ENCODE peak calls at places on chromosomes 1 and 21, in nine cellular contexts. J is cardiac muscle cell; M is M059J; X is nucleus accumbens; E is A549; O is sciatic nerve; H is stimulated activated CD4-positive, alpha-beta T cell treated with anti-CD3 and anti-CD28 coated beads, Interleukin-4, amount 100 ng/mL, for 4 hours; D is Calu3; A is NT2/D1. V is an unnamed sample.

GRCh38 chr21:36966846-36967657 is 583 bp upstream of the HLCS start:
- DNase-seq in J (no peak), M (peak; percentile 24), X (no peak), E (no peak), O (peak; percentile 63), H (no peak), D (no peak), A (no peak), V (no peak)

GRCh38 chr1:198873696-198874230 is 234.9 kb downstream of the PTPRC start:
- DNase-seq in J (no peak), M (no peak), X (no peak), E (no peak), O (no peak), H (no peak), D (no peak), A (no peak), V (no peak)

GRCh38 chr1:79040424-79041089 is 34.0 kb upstream of the ADGRL4 start:
- DNase-seq in J (no peak), M (no peak), X (no peak), E (no peak), O (no peak), H (no peak), D (no peak), A (no peak), V (no peak)

GRCh38 chr1:184315254-184315653 is 71.6 kb upstream of the C1orf21 start:
- DNase-seq in J (no peak), M (no peak), X (no peak), E (no peak), O (no peak), H (no peak), D (no peak), A (no peak), V (no peak)

GRCh38 chr1:204650911-204651570 is 34.5 kb downstream of the LRRN2 start:
- DNase-seq in J (no peak), M (no peak), X (no peak), E (no peak), O (no peak), H (no peak), D (no peak), A (no peak), V (no peak)

GRCh38 chr1:30036229-30036547 is 687.2 kb downstream of the MATN1 start:
- DNase-seq in J (no peak), M (no peak), X (no peak), E (no peak), O (no peak), H (no peak), D (no peak), A (no peak), V (no peak)

GRCh38 chr1:46413596-46413985 is 19.5 kb downstream of the FAAH start:
- DNase-seq in J (peak; percentile 13), M (peak; percentile 20), X (no peak), E (no peak), O (no peak), H (no peak), D (peak; percentile 22), A (peak; percentile 35), V (peak; percentile 62)

GRCh38 chr1:181133441-181133951 is 45.0 kb downstream of the IER5 start:
- DNase-seq in J (no peak), M (no peak), X (no peak), E (no peak), O (no peak), H (no peak), D (no peak), A (no peak), V (no peak)

GRCh38 chr1:3907621-3908165 is 7.6 kb upstream of the C1orf174 start:
- DNase-seq in J (no peak), M (no peak), X (no peak), E (no peak), O (no peak), H (no peak), D (no peak), A (no peak), V (no peak)

GRCh38 chr21:31766895-31767294 is 35.0 kb upstream of the SCAF4 start:
- DNase-seq in J (no peak), M (no peak), X (no peak), E (no peak), O (no peak), H (no peak), D (no peak), A (no peak), V (no peak)

GRCh38 chr1:236124965-236125364 is 17.4 kb upstream of the GPR137B start:
- DNase-seq in J (no peak), M (no peak), X (no peak), E (peak; percentile 35), O (no peak), H (no peak), D (no peak), A (no peak), V (peak; percentile 62)

GRCh38 chr1:147545133-147545532 is 3.8 kb downstream of the BCL9 start:
- DNase-seq in J (no peak), M (peak; percentile 95), X (no peak), E (no peak), O (no peak), H (peak; percentile 94), D (peak; percentile 82), A (no peak), V (no peak)

GRCh38 chr1:190029441-190029840 is 448.2 kb downstream of the BRINP3 start:
- DNase-seq in J (no peak), M (no peak), X (no peak), E (peak; percentile 14), O (no peak), H (no peak), D (no peak), A (no peak), V (no peak)

GRCh38 chr1:8431028-8431427 is 113.1 kb downstream of the SLC45A1 start:
- DNase-seq in J (no peak), M (no peak), X (no peak), E (no peak), O (no peak), H (peak; percentile 30), D (no peak), A (no peak), V (no peak)

GRCh38 chr1:207958376-207959139 is 47.6 kb upstream of the CD34 start:
- DNase-seq in J (no peak), M (no peak), X (no peak), E (no peak), O (no peak), H (no peak), D (no peak), A (no peak), V (no peak)

GRCh38 chr1:167706363-167706762 is 15.4 kb upstream of the MPZL1 start:
- DNase-seq in J (no peak), M (no peak), X (no peak), E (no peak), O (no peak), H (no peak), D (no peak), A (no peak), V (no peak)

GRCh38 chr1:33841516-33841915 is 22.4 kb upstream of the HMGB4 start:
- DNase-seq in J (no peak), M (peak; percentile 33), X (no peak), E (no peak), O (no peak), H (no peak), D (no peak), A (no peak), V (no peak)

GRCh38 chr1:19762175-19762779 is 37.4 kb downstream of the TMCO4 start:
- DNase-seq in J (peak; percentile 49), M (peak; percentile 32), X (no peak), E (peak; percentile 14), O (no peak), H (no peak), D (peak; percentile 55), A (no peak), V (peak; percentile 79)

GRCh38 chr1:72227667-72228066 is 54.7 kb downstream of the NEGR1 start:
- DNase-seq in J (no peak), M (peak; percentile 3), X (no peak), E (no peak), O (no peak), H (no peak), D (no peak), A (no peak), V (no peak)

GRCh38 chr1:108643492-108644333 is 17.2 kb downstream of the HENMT1 start:
- DNase-seq in J (peak; percentile 70), M (peak; percentile 70), X (no peak), E (peak; percentile 63), O (peak; percentile 67), H (peak; percentile 47), D (peak; percentile 23), A (peak; percentile 28), V (peak; percentile 32)

GRCh38 chr1:163361123-163361934 is 39.6 kb downstream of the NUF2 start:
- DNase-seq in J (peak; percentile 50), M (peak; percentile 27), X (no peak), E (peak; percentile 29), O (no peak), H (no peak), D (peak; percentile 42), A (peak; percentile 56), V (peak; percentile 12)

GRCh38 chr1:28815533-28815932 is 3.6 kb downstream of the OPRD1 start:
- DNase-seq in J (peak; percentile 20), M (no peak), X (no peak), E (no peak), O (no peak), H (peak; percentile 1), D (no peak), A (no peak), V (no peak)

GRCh38 chr1:6412896-6413295 is 6.8 kb downstream of the HES2 start:
- DNase-seq in J (no peak), M (peak; percentile 65), X (no peak), E (peak; percentile 38), O (no peak), H (no peak), D (no peak), A (no peak), V (no peak)

V was measured in HuH-7.